ENCODE peak calls at places on chromosomes 4 and X, in six cellular contexts. X, T, L, Q, C and G are unnamed samples.

GRCh38 chr4:53942712-53943111 is 121.7 kb downstream of the CHIC2 start:
- DNase-seq in X (no peak), T (no peak), L (no peak), Q (no peak), C (no peak), G (no peak)

GRCh38 chrX:123962006-123962485 is 540 bp downstream of the STAG2 start:
- DNase-seq in X (no peak), T (peak; percentile 6), L (no peak), Q (no peak), C (no peak), G (no peak)

GRCh38 chrX:146224442-146224841 is 406.8 kb downstream of the SLITRK2 start:
- DNase-seq in X (no peak), T (peak; percentile 1), L (peak; percentile 1), Q (no peak), C (no peak), G (no peak)

GRCh38 chrX:26037367-26037766 is 100.8 kb upstream of the MAGEB18 start:
- DNase-seq in X (no peak), T (no peak), L (no peak), Q (no peak), C (no peak), G (no peak)

GRCh38 chrX:150219374-150220185 is 143.5 kb upstream of the MAMLD1 start:
- DNase-seq in X (no peak), T (no peak), L (peak; percentile 71), Q (no peak), C (peak; percentile 6), G (no peak)

GRCh38 chr4:45629717-45630116 is 494.1 kb downstream of the GABRG1 start:
- DNase-seq in X (no peak), T (no peak), L (no peak), Q (no peak), C (no peak), G (no peak)

GRCh38 chr4:71147261-71147660 is 153.8 kb downstream of the DCK start:
- DNase-seq in X (no peak), T (no peak), L (no peak), Q (no peak), C (no peak), G (no peak)

GRCh38 chrX:40736170-40736505 is 796 bp upstream of the MED14 start:
- DNase-seq in X (no peak), T (no peak), L (no peak), Q (no peak), C (no peak), G (no peak)

GRCh38 chrX:100812216-100813158 is 7.7 kb upstream of the CSTF2 start:
- DNase-seq in X (no peak), T (no peak), L (no peak), Q (no peak), C (no peak), G (no peak)

GRCh38 chr4:26151615-26152014 is 169.2 kb upstream of the RBPJ start:
- DNase-seq in X (no peak), T (no peak), L (no peak), Q (no peak), C (no peak), G (no peak)

GRCh38 chr4:95371457-95372179 is 177.2 kb downstream of the UNC5C start:
- DNase-seq in X (no peak), T (no peak), L (no peak), Q (no peak), C (no peak), G (no peak)

GRCh38 chr4:7070729-7071511 is 3.1 kb upstream of the GRPEL1 start:
- DNase-seq in X (peak; percentile 87), T (peak; percentile 69), L (peak; percentile 86), Q (peak; percentile 78), C (peak; percentile 85), G (peak; percentile 84)

GRCh38 chr4:188145626-188146025 is 6.4 kb downstream of the TRIML1 start:
- DNase-seq in X (no peak), T (no peak), L (no peak), Q (no peak), C (no peak), G (no peak)

GRCh38 chr4:119526786-119527550 is 101.6 kb downstream of the PDE5A start:
- DNase-seq in X (no peak), T (no peak), L (no peak), Q (no peak), C (no peak), G (no peak)

GRCh38 chr4:112113786-112114185 is 31.5 kb upstream of the FAM241A start:
- DNase-seq in X (no peak), T (no peak), L (no peak), Q (no peak), C (no peak), G (no peak)

GRCh38 chr4:118760493-118760892 is 75.3 kb downstream of the METTL14 start:
- DNase-seq in X (no peak), T (no peak), L (no peak), Q (no peak), C (no peak), G (no peak)

GRCh38 chr4:41796545-41797210 is 48.2 kb upstream of the PHOX2B start:
- DNase-seq in X (no peak), T (no peak), L (peak; percentile 51), Q (no peak), C (no peak), G (no peak)

GRCh38 chr4:38115601-38116000 is 155.4 kb downstream of the PTTG2 start:
- DNase-seq in X (no peak), T (no peak), L (no peak), Q (no peak), C (no peak), G (no peak)

GRCh38 chr4:95998311-95998710 is 158.4 kb downstream of the PDHA2 start:
- DNase-seq in X (no peak), T (no peak), L (no peak), Q (no peak), C (no peak), G (no peak)

GRCh38 chrX:39757971-39758370 is 339.8 kb downstream of the BCOR start:
- DNase-seq in X (no peak), T (no peak), L (no peak), Q (no peak), C (no peak), G (no peak)

GRCh38 chr4:41542526-41543270 is 4.7 kb downstream of the LIMCH1 start:
- DNase-seq in X (no peak), T (no peak), L (no peak), Q (no peak), C (no peak), G (no peak)

GRCh38 chr4:25029479-25030282 is 1.1 kb downstream of the LGI2 start:
- DNase-seq in X (no peak), T (no peak), L (peak; percentile 51), Q (no peak), C (no peak), G (no peak)

GRCh38 chr4:78829296-78829695 is 53.1 kb downstream of the BMP2K start:
- DNase-seq in X (no peak), T (no peak), L (no peak), Q (no peak), C (no peak), G (no peak)

GRCh38 chrX:5051831-5052491 is 1176.7 kb downstream of the NLGN4X start:
- DNase-seq in X (no peak), T (no peak), L (no peak), Q (no peak), C (no peak), G (no peak)